ENCODE peak calls at places on chromosomes 12 and 14, in nine cellular contexts. V is astrocyte, B is aorta, Y is transverse colon, Q is psoas muscle, T is tibial artery, C is mammary epithelial cell, I is kidney, H is cardiac muscle cell. F is an unnamed sample. For H3K4me1, the result is how much of the 10 kb centered on the place peaks cover.

GRCh38 chr12:71392521-71393145 is 47.0 kb upstream of the LGR5 start:
- DNase-seq in H (peak), I (no peak), Q (no peak), B (no peak), T (no peak), C (peak), Y (no peak), V (peak), F (no peak)

GRCh38 chr14:94897092-94897491 is 127.2 kb upstream of the GSC start:
- DNase-seq in C (no peak), B (no peak), Q (peak), H (peak), T (peak), V (peak), I (no peak), Y (no peak), F (no peak)

GRCh38 chr14:93078830-93079229 is 36.9 kb downstream of the ITPK1 start:
- DNase-seq in V (peak), C (no peak), B (peak), H (peak), I (no peak), T (no peak), Q (no peak), Y (no peak), F (no peak)

GRCh38 chr14:31206536-31207286 is 882 bp downstream of the HECTD1 start:
- DNase-seq in I (peak), Y (peak), H (peak), T (peak), V (peak), B (peak), C (no peak), Q (peak), F (peak)

GRCh38 chr12:3491938-3492867 is 1.2 kb downstream of the PRMT8 start:
- DNase-seq in C (peak), Q (peak), B (peak), I (peak), Y (peak), V (peak), H (peak), T (no peak), F (peak)

GRCh38 chr12:117494833-117495714 is 133.6 kb upstream of the NOS1 start:
- DNase-seq in B (no peak), V (no peak), T (no peak), Q (no peak), Y (peak), C (no peak), I (no peak), H (no peak), F (no peak)

GRCh38 chr12:116266220-116266619 is 11.3 kb downstream of the MED13L start:
- DNase-seq in Q (no peak), I (no peak), Y (no peak), H (no peak), T (no peak), V (peak), B (no peak), C (peak), F (no peak)

GRCh38 chr14:95263527-95264231 is 56.0 kb downstream of the CLMN start:
- DNase-seq in T (no peak), Q (no peak), B (no peak), Y (no peak), I (no peak), C (no peak), V (no peak), H (no peak), F (no peak)

GRCh38 chr14:64510127-64510808 is 5.7 kb downstream of the ZBTB1 start:
- DNase-seq in Y (no peak), T (no peak), H (no peak), C (no peak), B (no peak), Q (no peak), I (no peak), V (no peak), F (no peak)
- H3K4me1 ChIP-seq in Y (half or more), T (under half), H (under half), C (under half), B (under half), Q (half or more), I (under half), V (under half), F (under half)

GRCh38 chr14:59215353-59215752 is 26.9 kb downstream of the DAAM1 start:
- DNase-seq in T (peak), I (no peak), Y (peak), H (peak), C (no peak), B (peak), V (peak), Q (peak), F (peak)
- H3K27ac ChIP-seq in T (peak), I (no peak), Y (peak), H (peak), C (no peak), B (peak), V (no peak), Q (peak), F (peak)

GRCh38 chr14:73612339-73613045 is at the start of gene ACOT6:
- DNase-seq in H (peak), T (peak), V (peak), B (peak), C (peak), I (peak), Q (peak), Y (peak), F (peak)

GRCh38 chr14:73616831-73617230 is 4.5 kb downstream of the ACOT6 start:
- DNase-seq in B (no peak), V (no peak), H (no peak), T (no peak), Y (no peak), C (no peak), Q (no peak), I (no peak), F (no peak)

GRCh38 chr14:73610692-73611091 is 1.6 kb upstream of the ACOT6 start:
- DNase-seq in H (peak), I (no peak), B (no peak), Y (no peak), T (no peak), Q (no peak), C (no peak), V (no peak), F (no peak)

GRCh38 chr14:73613046-73613383 is 698 bp downstream of the ACOT6 start:
- DNase-seq in Q (no peak), V (no peak), C (no peak), I (no peak), B (no peak), H (no peak), Y (no peak), T (no peak), F (no peak)

GRCh38 chr14:73613419-73613963 is 1.2 kb downstream of the ACOT6 start:
- DNase-seq in Y (no peak), I (no peak), Q (no peak), T (no peak), C (no peak), V (no peak), B (no peak), H (no peak), F (no peak)
- H3K4me3 ChIP-seq in Y (no peak), I (peak), Q (peak), T (peak), C (no peak), V (peak), B (peak), H (no peak), F (no peak)

DNA sequence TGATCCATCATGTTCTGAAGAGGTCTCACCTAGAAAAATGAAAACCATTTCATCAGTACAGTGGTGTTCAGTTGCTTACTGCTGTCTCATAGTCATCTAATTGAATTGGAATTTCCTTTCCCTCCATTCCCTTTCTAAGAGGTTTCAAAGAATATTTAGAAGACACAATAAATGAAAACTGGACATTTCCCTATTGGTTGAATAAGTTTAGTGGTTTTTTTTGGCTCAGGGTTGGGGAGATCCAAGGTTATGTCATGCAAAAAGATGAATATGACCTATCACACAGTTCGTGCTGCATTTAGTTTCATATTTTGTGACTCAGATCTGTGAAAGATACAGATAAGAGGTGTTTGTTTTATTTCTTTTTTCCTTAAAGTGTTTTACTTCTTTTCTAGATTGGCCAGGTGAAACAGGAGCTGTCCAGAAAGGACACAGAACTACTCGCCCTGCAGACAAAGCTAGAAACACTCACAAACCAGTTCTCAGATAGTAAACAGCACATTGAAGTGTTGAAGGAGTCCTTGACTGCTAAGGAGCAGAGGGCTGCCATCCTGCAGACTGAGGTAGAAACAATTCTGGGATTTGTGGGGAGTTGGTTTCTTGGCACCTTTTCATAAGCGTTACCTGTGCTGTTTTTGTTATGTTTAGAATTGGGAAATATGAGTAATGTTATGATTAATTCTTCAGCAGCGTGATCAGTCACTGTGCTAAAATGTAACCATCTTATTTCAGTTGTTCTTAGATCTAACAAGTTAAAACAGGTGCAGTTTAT is 124.6 kb downstream of the ERC1 start:
- DNase-seq in T (no peak), Q (no peak), Y (no peak), B (no peak), V (peak), H (peak), I (no peak), C (peak), F (no peak)
- H3K4me1 ChIP-seq in T (under half), Q (under half), Y (under half), B (under half), V (under half), H (under half), I (under half), C (under half), F (under half)

GRCh38 chr12:65355461-65355860 is 77.0 kb downstream of the MSRB3 start:
- DNase-seq in H (peak), C (no peak), B (no peak), I (no peak), V (peak), T (no peak), Y (no peak), Q (no peak), F (no peak)
- H3K27ac ChIP-seq in H (no peak), C (no peak), B (no peak), I (no peak), V (no peak), T (no peak), Y (no peak), Q (no peak), F (no peak)

GRCh38 chr12:27290501-27291168 is 42.0 kb upstream of the BMAL2 start:
- DNase-seq in I (no peak), T (no peak), Q (no peak), V (no peak), C (no peak), Y (no peak), H (no peak), B (no peak), F (no peak)
- H3K4me3 ChIP-seq in I (no peak), T (no peak), Q (no peak), V (no peak), C (no peak), Y (no peak), H (no peak), B (no peak), F (no peak)

DNA sequence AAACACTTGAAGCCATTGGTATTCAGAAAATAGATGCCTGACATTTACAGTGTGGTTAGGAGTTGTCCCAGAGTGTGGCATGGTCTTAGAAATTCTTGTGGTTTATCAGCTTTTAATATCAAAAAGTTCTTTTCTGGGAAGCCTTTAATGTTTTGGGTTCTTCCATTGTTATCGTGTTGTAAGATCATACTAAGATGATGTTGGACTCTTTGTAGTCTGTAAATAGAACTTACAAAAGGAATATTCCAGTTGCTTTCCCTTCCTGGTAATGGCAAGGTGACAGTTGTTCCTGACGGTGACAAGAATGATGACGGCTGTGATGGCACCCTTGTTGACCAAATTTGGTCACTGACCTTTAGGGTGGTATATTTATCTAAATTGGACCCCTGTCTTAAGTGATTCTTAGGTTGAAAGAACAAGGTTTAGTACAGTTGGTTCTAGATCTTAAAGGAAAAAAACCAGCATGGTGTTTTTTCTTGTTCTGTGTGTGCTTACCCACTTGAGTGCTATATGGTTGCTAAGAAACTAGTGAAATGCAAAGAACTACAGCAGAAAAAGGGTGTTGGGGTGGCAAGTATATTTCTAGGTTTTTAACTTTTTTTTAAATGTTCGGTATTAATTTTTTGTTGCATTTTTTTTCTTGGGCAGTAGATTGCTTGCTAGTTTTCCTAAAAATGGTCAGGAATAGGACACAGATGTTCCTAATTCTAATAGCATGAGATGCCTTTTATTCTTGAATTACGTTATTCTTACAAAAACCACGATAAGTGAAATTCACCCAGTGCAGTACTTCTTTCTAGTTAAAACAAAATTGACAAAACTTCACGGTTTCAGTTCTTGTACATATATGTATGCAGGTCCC is 2.1 kb downstream of the ATP2A2 start:
- DNase-seq in Q (no peak), Y (no peak), B (no peak), C (no peak), T (no peak), V (no peak), H (no peak), I (no peak), F (no peak)
- H3K4me1 ChIP-seq in Q (under half), Y (under half), B (under half), C (under half), T (under half), V (under half), H (under half), I (under half), F (under half)

GRCh38 chr14:64550539-64551333 is 975 bp downstream of the PPP1R36 start:
- DNase-seq in T (no peak), H (no peak), C (no peak), Q (no peak), B (no peak), Y (no peak), I (no peak), V (no peak), F (no peak)
- H3K27ac ChIP-seq in T (no peak), H (no peak), C (no peak), Q (no peak), B (no peak), Y (peak), I (no peak), V (no peak), F (no peak)

GRCh38 chr12:29242921-29243431 is 93.9 kb downstream of the FAR2 start:
- DNase-seq in B (no peak), C (no peak), V (peak), I (no peak), T (no peak), Y (no peak), H (no peak), Q (no peak), F (no peak)
- H3K4me3 ChIP-seq in B (no peak), C (no peak), V (no peak), I (no peak), T (no peak), Y (no peak), H (no peak), Q (no peak), F (no peak)

GRCh38 chr14:61553730-61554641 is 141.3 kb upstream of the HIF1A start:
- DNase-seq in H (peak), C (peak), Q (peak), Y (no peak), B (no peak), V (peak), T (peak), I (no peak), F (no peak)
- H3K4me1 ChIP-seq in H (under half), C (under half), Q (under half), Y (under half), B (under half), V (under half), T (under half), I (under half), F (under half)